ENCODE peak calls at places on chromosome 20, in five cellular contexts. P, W, O, M and Y are unnamed samples.
A peak's percentile ranks its signal among the peaks of the same experiment; 100 is the strongest.

GRCh38 chr20:45845452-45845851 is 11.7 kb downstream of the ACOT8 start:
- DNase-seq in W (no peak), O (no peak), M (no peak), P (no peak), Y (no peak)

GRCh38 chr20:59644371-59644939 is 40.1 kb downstream of the PHACTR3 start:
- DNase-seq in P (no peak), O (no peak), M (no peak), W (peak; percentile 68), Y (no peak)

GRCh38 chr20:57693670-57694329 is 16.0 kb downstream of the PMEPA1 start:
- DNase-seq in P (no peak), W (no peak), M (no peak), O (no peak), Y (no peak)

GRCh38 chr20:58251979-58252591 is 23.6 kb upstream of the ANKRD60 start:
- DNase-seq in O (no peak), M (no peak), W (no peak), P (no peak), Y (no peak)

GRCh38 chr20:13422637-13423036 is 201.6 kb downstream of the ISM1 start:
- DNase-seq in W (no peak), P (no peak), M (no peak), O (no peak), Y (no peak)

GRCh38 chr20:50930139-50931047 is 844 bp downstream of the ADNP start:
- DNase-seq in P (peak; percentile 51), W (no peak), M (peak; percentile 18), O (peak; percentile 47), Y (no peak)

GRCh38 chr20:58854638-58855471 is 2.3 kb downstream of the GNAS start:
- DNase-seq in M (no peak), P (no peak), W (no peak), O (peak; percentile 7), Y (no peak)

GRCh38 chr20:57391439-57392129 is 388 bp downstream of the RBM38 start:
- DNase-seq in P (no peak), M (no peak), W (no peak), O (no peak), Y (no peak)

GRCh38 chr20:23608251-23608846 is 2.6 kb upstream of the CST9 start:
- DNase-seq in O (no peak), P (no peak), W (peak; percentile 72), M (no peak), Y (no peak)

GRCh38 chr20:10109621-10110020 is 74.8 kb downstream of the ANKEF1 start:
- DNase-seq in W (no peak), P (no peak), O (no peak), M (no peak), Y (no peak)

GRCh38 chr20:24151621-24152020 is 163.0 kb upstream of the GGTLC1 start:
- DNase-seq in O (no peak), M (no peak), W (peak; percentile 90), P (no peak), Y (no peak)

GRCh38 chr20:38805958-38806854 is 709 bp downstream of the PPP1R16B start:
- DNase-seq in W (no peak), M (peak; percentile 23), O (peak; percentile 66), P (peak; percentile 64), Y (peak; percentile 57)

GRCh38 chr20:43953919-43954617 is 39.4 kb downstream of the TOX2 start:
- DNase-seq in O (no peak), M (no peak), P (no peak), W (no peak), Y (no peak)

GRCh38 chr20:12057778-12058177 is 140.1 kb downstream of the BTBD3 start:
- DNase-seq in O (no peak), M (no peak), P (no peak), W (no peak), Y (no peak)

GRCh38 chr20:41072099-41072798 is 43.6 kb downstream of the TOP1 start:
- DNase-seq in O (no peak), P (no peak), W (no peak), M (no peak), Y (no peak)

GRCh38 chr20:23331951-23332350 is 18.6 kb upstream of the NXT1 start:
- DNase-seq in W (no peak), M (no peak), P (no peak), O (no peak), Y (no peak)

GRCh38 chr20:8344106-8344505 is 212.0 kb downstream of the PLCB1 start:
- DNase-seq in M (no peak), P (no peak), W (no peak), O (no peak), Y (no peak)

GRCh38 chr20:18307301-18307700 is 19.0 kb downstream of the ZNF133 start:
- DNase-seq in M (no peak), P (no peak), W (no peak), O (no peak), Y (no peak)

GRCh38 chr20:61128701-61129655 is 123.1 kb upstream of the CDH4 start:
- DNase-seq in P (no peak), W (no peak), M (no peak), O (no peak), Y (no peak)

GRCh38 chr20:31684153-31685003 is 38.3 kb downstream of the BCL2L1 start:
- DNase-seq in P (no peak), M (no peak), O (no peak), W (no peak), Y (no peak)

GRCh38 chr20:57434390-57434700 is 43.1 kb downstream of the RBM38 start:
- DNase-seq in M (no peak), W (no peak), O (no peak), P (no peak), Y (no peak)

GRCh38 chr20:10408427-10408826 is 25.6 kb downstream of the MKKS start:
- DNase-seq in W (no peak), O (no peak), M (no peak), P (no peak), Y (no peak)

GRCh38 chr20:12354725-12355124 is 437.0 kb downstream of the BTBD3 start:
- DNase-seq in P (no peak), O (no peak), W (no peak), M (no peak), Y (no peak)

GRCh38 chr20:57835053-57835452 is 125.2 kb upstream of the PMEPA1 start:
- DNase-seq in W (no peak), M (no peak), O (no peak), P (no peak), Y (no peak)

GRCh38 chr20:54468082-54468481 is 7.3 kb upstream of the DOK5 start:
- DNase-seq in P (no peak), O (no peak), W (no peak), M (no peak), Y (no peak)

GRCh38 chr20:32457476-32457986 is 99.4 kb downstream of the ASXL1 start:
- DNase-seq in P (no peak), W (no peak), O (no peak), M (peak; percentile 85), Y (peak; percentile 81)

GRCh38 chr20:47318027-47318595 is 38.4 kb downstream of the ZMYND8 start:
- DNase-seq in W (no peak), M (no peak), O (no peak), P (no peak), Y (no peak)

GRCh38 chr20:956330-956951 is 40.3 kb upstream of the ANGPT4 start:
- DNase-seq in M (peak; percentile 79), W (no peak), P (peak; percentile 83), O (peak; percentile 64), Y (peak; percentile 80)
- TF ChIP-seq CTCF in M (peak; percentile 98), W (peak; percentile 95), P (peak; percentile 77), O (peak; percentile 97), Y (peak; percentile 98)

GRCh38 chr20:16748058-16748457 is at the start of gene OTOR:
- DNase-seq in W (no peak), P (no peak), O (no peak), M (no peak), Y (no peak)

GRCh38 chr20:16752082-16752481 is 3.9 kb downstream of the OTOR start:
- DNase-seq in M (no peak), O (no peak), W (no peak), P (no peak), Y (peak; percentile 20)

GRCh38 chr20:16752901-16753300 is 4.7 kb downstream of the OTOR start:
- DNase-seq in W (no peak), P (no peak), M (no peak), O (no peak), Y (no peak)

GRCh38 chr20:16747291-16747811 is 807 bp upstream of the OTOR start:
- DNase-seq in P (no peak), M (no peak), W (no peak), O (no peak), Y (no peak)

GRCh38 chr20:16749573-16749972 is 1.4 kb downstream of the OTOR start:
- DNase-seq in O (no peak), W (no peak), M (peak; percentile 7), P (no peak), Y (no peak)
- TF ChIP-seq CTCF in O (peak; percentile 9), W (no peak), M (no peak), P (no peak), Y (no peak)

DNA sequence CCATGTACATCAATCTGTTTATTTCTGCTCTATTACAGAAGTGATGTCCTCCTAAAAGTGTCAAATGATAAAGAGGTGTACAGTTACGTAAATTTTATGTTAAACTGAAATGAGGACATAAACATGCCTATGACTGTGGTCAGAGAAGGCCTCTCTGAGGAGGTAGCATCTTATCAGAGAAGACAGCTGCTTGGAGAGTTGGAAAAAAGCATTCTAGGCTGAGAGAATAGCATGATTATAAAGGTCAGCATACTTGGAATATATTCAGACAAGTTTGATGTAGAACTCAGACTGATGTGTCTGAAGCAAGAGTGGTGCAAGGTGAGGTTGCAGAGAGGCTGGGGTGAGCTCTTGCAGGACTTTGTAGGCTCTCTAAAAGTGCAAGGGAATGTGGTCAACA is 3.1 kb upstream of the PCNA start:
- DNase-seq in O (no peak), P (no peak), W (no peak), M (no peak), Y (no peak)
- TF ChIP-seq CTCF in O (no peak), P (no peak), W (no peak), M (no peak), Y (no peak)

DNA sequence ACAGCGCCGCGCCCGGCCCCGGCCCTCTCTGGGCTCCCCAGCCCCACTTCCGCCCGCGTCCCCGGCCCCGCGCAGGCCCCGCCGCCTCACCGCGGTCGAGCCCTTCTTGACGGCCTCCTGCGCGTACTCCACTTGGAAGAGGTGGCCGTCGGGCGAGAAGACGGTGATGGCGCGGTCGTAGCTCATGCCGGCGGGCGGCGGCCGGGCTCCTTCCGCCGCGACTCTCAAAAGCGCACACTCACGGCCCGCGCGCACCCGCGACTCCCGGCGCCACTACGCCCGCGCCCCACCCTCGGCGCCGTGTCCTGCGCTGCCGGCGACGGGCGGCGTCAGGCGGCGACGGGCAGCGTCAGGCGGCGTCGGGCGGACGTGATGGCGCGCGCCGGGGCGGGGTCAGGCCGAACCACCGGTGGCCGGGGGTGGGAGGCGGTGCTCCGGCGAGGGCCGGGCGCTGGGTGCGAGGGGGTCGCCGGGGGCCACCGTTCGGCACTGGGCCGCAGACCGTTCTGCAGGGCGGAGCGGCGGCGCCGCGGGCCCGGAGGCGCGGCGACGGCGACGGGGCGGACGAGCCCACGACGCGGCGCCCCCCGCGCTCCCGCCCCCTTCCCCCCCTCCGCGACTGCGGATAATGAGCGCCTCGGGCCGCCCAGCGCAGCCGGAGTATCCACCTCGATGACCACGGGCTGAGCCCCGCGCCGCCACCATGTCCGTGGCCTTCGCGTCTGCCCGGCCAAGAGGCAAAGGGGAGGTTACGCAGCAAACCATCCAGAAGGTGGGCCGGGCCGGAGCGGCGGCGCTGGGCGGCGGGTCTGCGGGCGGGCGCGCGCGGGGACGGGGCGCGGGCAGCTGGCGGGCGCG is at the start of the genes PSMA7 and SS18L1:
- DNase-seq in P (peak; percentile 93), O (peak; percentile 93), W (peak; percentile 94), M (peak; percentile 66), Y (peak; percentile 94)
- TF ChIP-seq CTCF in P (no peak), O (no peak), W (no peak), M (no peak), Y (no peak)